ENCODE peak calls at places on chromosomes 12 and 14, in five cellular contexts. U, X, E, B and G are unnamed samples.

GRCh38 chr12:82414926-82415325 is 56.6 kb downstream of the METTL25 start:
- DNase-seq in U (no peak), X (no peak), E (peak), B (no peak), G (no peak)

GRCh38 chr14:24670594-24670993 is 36.6 kb upstream of the GZMB start:
- DNase-seq in U (no peak), X (no peak), E (no peak), B (no peak), G (no peak)

GRCh38 chr14:25394791-25395391 is 344.9 kb upstream of the STXBP6 start:
- DNase-seq in U (no peak), X (no peak), E (no peak), B (no peak), G (no peak)

GRCh38 chr14:61282746-61283145 is 1.6 kb upstream of the TMEM30B start:
- DNase-seq in U (no peak), X (no peak), E (peak), B (no peak), G (no peak)

GRCh38 chr12:96208346-96208745 is 14.2 kb downstream of the ELK3 start:
- DNase-seq in U (no peak), X (no peak), E (peak), B (no peak), G (no peak)

GRCh38 chr14:55301722-55302121 is 30.5 kb downstream of the FBXO34 start:
- DNase-seq in U (no peak), X (no peak), E (peak), B (no peak), G (peak)

GRCh38 chr12:24500466-24501232 is 448.3 kb downstream of the BCAT1 start:
- DNase-seq in U (no peak), X (no peak), E (peak), B (no peak), G (no peak)

GRCh38 chr12:52007982-52008510 is 1.3 kb downstream of the TAMALIN start:
- DNase-seq in U (peak), X (no peak), E (no peak), B (no peak), G (no peak)

GRCh38 chr12:71299541-71300376 is 139.8 kb upstream of the LGR5 start:
- DNase-seq in U (no peak), X (no peak), E (peak), B (no peak), G (no peak)

GRCh38 chr12:122021193-122021821 is 377 bp upstream of the BCL7A start:
- DNase-seq in U (peak), X (no peak), E (peak), B (no peak), G (no peak)

GRCh38 chr12:44603701-44604100 is 272.4 kb downstream of the NELL2 start:
- DNase-seq in U (no peak), X (no peak), E (no peak), B (no peak), G (no peak)

GRCh38 chr12:49687941-49688340 is 19.3 kb downstream of the FMNL3 start:
- DNase-seq in U (peak), X (no peak), E (no peak), B (no peak), G (no peak)

GRCh38 chr14:59239030-59239429 is 50.6 kb downstream of the DAAM1 start:
- DNase-seq in U (no peak), X (no peak), E (no peak), B (no peak), G (no peak)

GRCh38 chr14:75013290-75013689 is 10.6 kb downstream of the EIF2B2 start:
- DNase-seq in U (no peak), X (no peak), E (no peak), B (no peak), G (no peak)

GRCh38 chr14:22291406-22291805 is 297.6 kb downstream of the DAD1 start:
- DNase-seq in U (no peak), X (no peak), E (peak), B (no peak), G (no peak)

DNA sequence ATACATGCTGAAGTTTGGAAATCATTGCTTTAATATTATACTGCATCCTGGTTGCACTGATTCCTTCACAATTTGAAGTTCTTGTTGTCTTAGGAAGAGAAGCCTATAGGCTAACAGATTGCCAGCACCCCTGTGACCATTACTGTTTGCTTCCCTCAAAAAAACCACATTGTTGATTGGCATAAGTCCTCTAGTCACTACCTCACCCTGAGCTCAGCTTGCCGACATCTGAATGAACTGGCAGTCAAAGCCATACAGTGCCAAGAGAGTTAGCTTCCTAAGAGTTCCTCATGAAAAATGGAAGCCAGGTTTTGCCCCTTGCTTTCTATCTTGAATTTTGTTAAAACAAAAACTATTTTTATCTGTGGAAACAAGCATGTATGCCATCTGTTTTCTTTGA is 276.1 kb downstream of the SYT1 start:
- DNase-seq in U (no peak), X (no peak), E (no peak), B (no peak), G (no peak)
- H3K4me3 ChIP-seq in U (no peak), X (no peak), E (no peak), B (no peak), G (no peak)

GRCh38 chr12:67091204-67091603 is 178.0 kb upstream of the CAND1 start:
- DNase-seq in U (no peak), X (no peak), E (peak), B (no peak), G (no peak)
- H3K4me3 ChIP-seq in U (no peak), X (no peak), E (no peak), B (no peak), G (no peak)

GRCh38 chr14:21070610-21071224 is 613 bp downstream of the ARHGEF40 start:
- DNase-seq in U (peak), X (no peak), E (peak), B (no peak), G (peak)

GRCh38 chr14:21073921-21074320 is 3.8 kb downstream of the ARHGEF40 start:
- DNase-seq in U (no peak), X (no peak), E (no peak), B (no peak), G (peak)

GRCh38 chr14:21072781-21073339 is 2.8 kb downstream of the ARHGEF40 start:
- DNase-seq in U (no peak), X (no peak), E (no peak), B (no peak), G (no peak)

GRCh38 chr14:21071225-21072041 is 1.3 kb downstream of the ARHGEF40 start:
- DNase-seq in U (peak), X (peak), E (peak), B (peak), G (peak)

GRCh38 chr14:21072102-21072501 is 2.0 kb downstream of the ARHGEF40 start:
- DNase-seq in U (no peak), X (peak), E (peak), B (no peak), G (peak)
- H3K4me3 ChIP-seq in U (peak), X (peak), E (no peak), B (peak), G (no peak)

GRCh38 chr14:65821224-65821753 is 408.8 kb downstream of the FUT8 start:
- DNase-seq in U (no peak), X (no peak), E (no peak), B (no peak), G (no peak)

GRCh38 chr14:65826946-65827345 is 414.4 kb downstream of the FUT8 start:
- DNase-seq in U (peak), X (no peak), E (no peak), B (no peak), G (no peak)

GRCh38 chr14:65827520-65827919 is 415.0 kb downstream of the FUT8 start:
- DNase-seq in U (peak), X (no peak), E (no peak), B (no peak), G (peak)

GRCh38 chr14:65824978-65825299 is 412.4 kb downstream of the FUT8 start:
- DNase-seq in U (no peak), X (no peak), E (no peak), B (no peak), G (no peak)

GRCh38 chr14:65824285-65824977 is 411.9 kb downstream of the FUT8 start:
- DNase-seq in U (peak), X (peak), E (peak), B (no peak), G (no peak)
- H3K4me3 ChIP-seq in U (no peak), X (no peak), E (no peak), B (no peak), G (no peak)

GRCh38 chr14:91409991-91410401 is 7.6 kb downstream of the CCDC88C start:
- DNase-seq in U (no peak), X (no peak), E (no peak), B (peak), G (no peak)
- H3K4me3 ChIP-seq in U (no peak), X (no peak), E (no peak), B (no peak), G (no peak)